ENCODE peak calls at places on chromosomes 3 and 15, in nine cellular contexts. E is ovary; C is left cardiac atrium; Y is tibial artery; V is kidney; H is A172; Z is activated CD8-positive, alpha-beta memory T cell treated with anti-CD3 and anti-CD28 coated beads, Interleukin-2, amount 50 U/mL, for 48 hours; G is MV-4-11; T is fibroblast of mammary gland. P is an unnamed sample.
A peak's percentile ranks its signal among the peaks of the same experiment; 100 is the strongest.

GRCh38 chr3:107367353-107367752 is 9.9 kb upstream of the CCDC54 start:
- DNase-seq in G (no peak), E (no peak), H (peak; percentile 85), V (no peak), Z (no peak), T (peak; percentile 84), Y (no peak), C (no peak), P (no peak)

GRCh38 chr15:85380860-85381535 is 595 bp downstream of the AKAP13 start:
- DNase-seq in Y (peak; percentile 41), G (no peak), H (peak; percentile 13), V (peak; percentile 88), C (peak; percentile 58), T (no peak), Z (peak; percentile 80), E (no peak), P (peak; percentile 76)

GRCh38 chr3:141114816-141115458 is 63.8 kb downstream of the SPSB4 start:
- DNase-seq in E (peak; percentile 70), T (no peak), G (no peak), V (no peak), Y (no peak), H (no peak), Z (no peak), C (no peak), P (no peak)

GRCh38 chr15:70498096-70498626 is 265.2 kb downstream of the UACA start:
- DNase-seq in C (peak; percentile 6), T (no peak), H (no peak), V (no peak), E (no peak), Z (no peak), Y (no peak), G (no peak), P (no peak)

GRCh38 chr3:49054344-49054862 is 25.2 kb upstream of the IMPDH2 start:
- DNase-seq in Y (no peak), C (no peak), G (no peak), T (no peak), V (no peak), E (no peak), Z (no peak), H (no peak), P (no peak)

GRCh38 chr15:89499156-89499555 is 2.8 kb upstream of the RHCG start:
- DNase-seq in E (no peak), Z (peak; percentile 28), H (no peak), G (no peak), V (peak; percentile 15), Y (no peak), T (no peak), C (no peak), P (no peak)

GRCh38 chr15:48592221-48592731 is 53.2 kb downstream of the FBN1 start:
- DNase-seq in Y (no peak), E (no peak), G (peak; percentile 79), C (no peak), Z (no peak), H (peak; percentile 82), V (no peak), T (peak; percentile 94), P (no peak)

GRCh38 chr3:162270059-162270458 is 773.5 kb downstream of the OTOL1 start:
- DNase-seq in C (no peak), V (no peak), Y (no peak), E (no peak), T (no peak), H (no peak), G (no peak), Z (no peak), P (no peak)

GRCh38 chr3:177249203-177249602 is 51.9 kb upstream of the TBL1XR1 start:
- DNase-seq in C (no peak), Z (no peak), G (no peak), H (no peak), E (no peak), V (peak; percentile 79), Y (no peak), T (no peak), P (no peak)

GRCh38 chr3:126476166-126476975 is 680 bp upstream of the ZXDC start:
- DNase-seq in Y (no peak), V (peak; percentile 93), C (peak; percentile 67), Z (peak; percentile 83), E (no peak), H (peak; percentile 23), T (peak; percentile 27), G (peak; percentile 36), P (peak; percentile 67)

GRCh38 chr3:151579571-151580270 is 118.9 kb upstream of the IGSF10 start:
- DNase-seq in T (peak; percentile 69), Y (peak; percentile 45), V (no peak), H (no peak), E (peak; percentile 21), C (peak; percentile 25), Z (no peak), G (no peak), P (no peak)

GRCh38 chr3:12235691-12236090 is 53.2 kb upstream of the PPARG start:
- DNase-seq in E (no peak), T (peak; percentile 56), H (peak; percentile 16), Y (no peak), Z (no peak), C (no peak), V (no peak), G (no peak), P (no peak)

GRCh38 chr15:77019476-77020331 is 24.8 kb downstream of the PSTPIP1 start:
- DNase-seq in E (no peak), C (peak; percentile 18), Z (no peak), G (peak; percentile 46), T (no peak), Y (no peak), V (no peak), H (peak; percentile 62), P (no peak)

GRCh38 chr15:38520035-38520434 is 44.6 kb downstream of the RASGRP1 start:
- DNase-seq in E (no peak), Z (no peak), T (no peak), C (no peak), G (no peak), V (no peak), H (no peak), Y (no peak), P (no peak)

GRCh38 chr3:47002490-47003410 is 23.3 kb downstream of the NBEAL2 start:
- DNase-seq in H (no peak), Z (no peak), G (no peak), C (peak; percentile 22), T (no peak), E (no peak), Y (no peak), V (peak; percentile 67), P (no peak)

GRCh38 chr3:105399611-105400010 is 32.9 kb downstream of the ALCAM start:
- DNase-seq in E (no peak), C (no peak), G (no peak), V (no peak), H (no peak), T (no peak), Y (no peak), Z (no peak), P (no peak)

GRCh38 chr15:96037584-96037983 is 292.9 kb upstream of the NR2F2 start:
- DNase-seq in E (no peak), V (no peak), Z (no peak), H (no peak), C (no peak), G (peak; percentile 89), Y (no peak), T (no peak), P (peak; percentile 45)

GRCh38 chr15:81268881-81269601 is 54.9 kb downstream of the STARD5 start:
- DNase-seq in G (peak; percentile 97), Z (no peak), C (no peak), Y (no peak), T (no peak), E (no peak), V (no peak), H (no peak), P (no peak)

GRCh38 chr3:20074226-20075063 is 34.2 kb downstream of the KAT2B start:
- DNase-seq in T (peak; percentile 84), Y (no peak), E (no peak), Z (no peak), H (no peak), G (no peak), V (no peak), C (no peak), P (no peak)

GRCh38 chr3:52896613-52897012 is 735 bp downstream of the STIMATE start:
- DNase-seq in T (no peak), Z (no peak), E (no peak), V (no peak), C (no peak), H (no peak), G (no peak), Y (no peak), P (no peak)

GRCh38 chr15:75606026-75606425 is 19.5 kb downstream of the SNUPN start:
- DNase-seq in Y (no peak), H (no peak), G (no peak), V (no peak), C (no peak), E (no peak), T (no peak), Z (no peak), P (no peak)

GRCh38 chr3:76047368-76047767 is 262.0 kb upstream of the ZNF717 start:
- DNase-seq in G (no peak), Z (no peak), H (no peak), Y (no peak), V (no peak), T (no peak), C (no peak), E (no peak), P (no peak)

GRCh38 chr15:68337826-68338225 is 60.3 kb downstream of the FEM1B start:
- DNase-seq in H (peak; percentile 40), Z (no peak), Y (peak; percentile 75), C (no peak), G (no peak), E (no peak), V (no peak), T (no peak), P (no peak)

GRCh38 chr3:10511809-10512494 is 6.6 kb upstream of the ATP2B2 start:
- DNase-seq in C (no peak), T (peak; percentile 21), Z (no peak), V (no peak), G (no peak), Y (no peak), H (peak; percentile 92), E (no peak), P (no peak)

GRCh38 chr3:38742551-38742950 is 73.5 kb downstream of the SCN10A start:
- DNase-seq in Z (no peak), T (no peak), V (no peak), Y (no peak), H (no peak), C (no peak), G (no peak), E (no peak), P (no peak)

GRCh38 chr3:123406598-123406997 is 42.3 kb downstream of the ADCY5 start:
- DNase-seq in Y (peak; percentile 84), G (no peak), H (no peak), V (peak; percentile 80), T (no peak), C (peak; percentile 84), Z (no peak), E (peak; percentile 79), P (no peak)

GRCh38 chr15:82540055-82540983 is at the start of gene RPS17:
- DNase-seq in G (no peak), C (peak; percentile 97), V (peak; percentile 99), T (peak; percentile 94), H (peak; percentile 88), Z (peak; percentile 100), E (peak; percentile 97), Y (peak; percentile 96), P (peak; percentile 99)

GRCh38 chr3:142888099-142888483 is 792 bp downstream of the PCOLCE2 start:
- DNase-seq in T (peak; percentile 66), Y (peak; percentile 32), E (no peak), V (no peak), Z (no peak), C (peak; percentile 40), H (peak; percentile 25), G (no peak), P (no peak)

GRCh38 chr3:181718416-181718815 is 6.7 kb downstream of the SOX2 start:
- DNase-seq in H (no peak), Z (no peak), T (no peak), C (no peak), V (no peak), E (no peak), G (no peak), Y (no peak), P (no peak)

GRCh38 chr3:135629696-135630408 is 335.7 kb upstream of the PPP2R3A start:
- DNase-seq in Y (no peak), G (no peak), V (no peak), C (no peak), H (no peak), Z (no peak), E (no peak), T (no peak), P (no peak)

GRCh38 chr15:61474796-61475195 is 245.7 kb upstream of the RORA start:
- DNase-seq in G (no peak), E (no peak), T (peak; percentile 60), Z (no peak), H (no peak), Y (no peak), C (no peak), V (no peak), P (no peak)

P was measured in GM06990.